ENCODE peak calls at places on chromosomes 3 and 15, in six cellular contexts. Q is fibroblast of lung, K is GM23248, R is IMR-90, N is OCI-LY7, W is GM12878. O is an unnamed sample. For H3K4me1, the result is how much of the 10 kb centered on the place peaks cover.

GRCh38 chr3:131912255-131912654 is 122.6 kb downstream of the CPNE4 start:
- DNase-seq in Q (no peak), K (no peak), R (no peak), N (no peak), W (no peak), O (no peak)

GRCh38 chr3:11168881-11169805 is 14.8 kb downstream of the HRH1 start:
- DNase-seq in Q (peak), K (no peak), R (peak), N (no peak), W (no peak), O (peak)

GRCh38 chr15:83283813-83284562 is 476 bp downstream of the BNC1 start:
- DNase-seq in Q (peak), K (peak), R (no peak), N (no peak), W (no peak), O (peak)

GRCh38 chr15:95097366-95097765 is 866.0 kb downstream of the MCTP2 start:
- DNase-seq in Q (no peak), K (no peak), R (no peak), N (no peak), W (no peak), O (no peak)

GRCh38 chr15:38481761-38482160 is 27.8 kb downstream of the FAM98B start:
- DNase-seq in Q (no peak), K (no peak), R (no peak), N (no peak), W (no peak), O (no peak)

GRCh38 chr3:31704651-31705179 is 172.0 kb downstream of the STT3B start:
- DNase-seq in Q (peak), K (peak), R (peak), N (no peak), W (no peak), O (peak)

GRCh38 chr3:55203006-55203405 is 275.1 kb upstream of the LRTM1 start:
- DNase-seq in Q (peak), K (peak), R (peak), N (no peak), W (no peak), O (no peak)

GRCh38 chr15:98856540-98856907 is 151.1 kb downstream of the PGPEP1L start:
- DNase-seq in Q (peak), K (peak), R (peak), N (no peak), W (no peak), O (peak)

GRCh38 chr3:111828506-111828905 is 30.6 kb upstream of the PHLDB2 start:
- DNase-seq in Q (no peak), K (no peak), R (no peak), N (no peak), W (no peak), O (no peak)

GRCh38 chr15:46280753-46281521 is 646.1 kb downstream of the SQOR start:
- DNase-seq in Q (no peak), K (no peak), R (no peak), N (peak), W (no peak), O (no peak)

GRCh38 chr15:49439678-49440375 is 16.8 kb downstream of the FGF7 start:
- DNase-seq in Q (no peak), K (peak), R (no peak), N (no peak), W (no peak), O (no peak)

GRCh38 chr3:139120336-139120971 is 75.8 kb upstream of the PRR23C start:
- DNase-seq in Q (peak), K (peak), R (peak), N (no peak), W (no peak), O (peak)

GRCh38 chr15:60370804-60371700 is 26.7 kb downstream of the ANXA2 start:
- DNase-seq in Q (peak), K (peak), R (peak), N (no peak), W (no peak), O (peak)

GRCh38 chr3:142958707-142959106 is 4.8 kb downstream of the PAQR9 start:
- DNase-seq in Q (no peak), K (peak), R (peak), N (no peak), W (no peak), O (peak)

GRCh38 chr3:42764115-42764514 is 8.9 kb downstream of the CCDC13 start:
- DNase-seq in Q (no peak), K (no peak), R (no peak), N (no peak), W (no peak), O (no peak)

GRCh38 chr15:82183121-82184031 is 79.2 kb downstream of the EFL1 start:
- DNase-seq in Q (peak), K (peak), R (peak), N (no peak), W (no peak), O (peak)

GRCh38 chr15:73386886-73387506 is 18.2 kb upstream of the HCN4 start:
- DNase-seq in Q (no peak), K (no peak), R (no peak), N (no peak), W (no peak), O (no peak)

GRCh38 chr3:5479229-5479799 is 291.8 kb downstream of the EDEM1 start:
- DNase-seq in Q (no peak), K (peak), R (no peak), N (no peak), W (no peak), O (no peak)

GRCh38 chr3:159586587-159587202 is 401.9 kb upstream of the IL12A start:
- DNase-seq in Q (peak), K (peak), R (peak), N (no peak), W (no peak), O (no peak)

GRCh38 chr3:11641316-11641682 is 2.4 kb downstream of the VGLL4 start:
- DNase-seq in Q (peak), K (peak), R (peak), N (no peak), W (no peak), O (peak)

GRCh38 chr3:123314409-123315270 is 112.9 kb downstream of the SEC22A start:
- DNase-seq in Q (no peak), K (no peak), R (no peak), N (peak), W (no peak), O (peak)

GRCh38 chr3:23864954-23865353 is 51.8 kb downstream of the NKIRAS1 start:
- DNase-seq in Q (no peak), K (no peak), R (no peak), N (no peak), W (no peak), O (no peak)

GRCh38 chr15:81497226-81497625 is 123.2 kb upstream of the TMC3 start:
- DNase-seq in Q (no peak), K (no peak), R (no peak), N (no peak), W (no peak), O (no peak)

GRCh38 chr15:99931703-99932603 is 198.7 kb upstream of the LYSMD4 start:
- DNase-seq in Q (no peak), K (peak), R (no peak), N (no peak), W (no peak), O (peak)

GRCh38 chr3:106913111-106913698 is 464.0 kb upstream of the CCDC54 start:
- DNase-seq in Q (no peak), K (no peak), R (peak), N (no peak), W (no peak), O (peak)

GRCh38 chr3:47577583-47578118 is 1.0 kb downstream of the CSPG5 start:
- DNase-seq in Q (no peak), K (peak), R (no peak), N (no peak), W (no peak), O (peak)

GRCh38 chr3:179355996-179356395 is 8.5 kb downstream of the MFN1 start:
- DNase-seq in Q (no peak), K (no peak), R (no peak), N (no peak), W (no peak), O (no peak)

GRCh38 chr15:26028086-26028740 is 165.1 kb upstream of the ATP10A start:
- DNase-seq in Q (no peak), K (peak), R (no peak), N (no peak), W (no peak), O (no peak)

GRCh38 chr3:188700497-188700896 is 471.3 kb upstream of the TPRG1 start:
- DNase-seq in Q (no peak), K (no peak), R (no peak), N (no peak), W (no peak), O (no peak)

DNA sequence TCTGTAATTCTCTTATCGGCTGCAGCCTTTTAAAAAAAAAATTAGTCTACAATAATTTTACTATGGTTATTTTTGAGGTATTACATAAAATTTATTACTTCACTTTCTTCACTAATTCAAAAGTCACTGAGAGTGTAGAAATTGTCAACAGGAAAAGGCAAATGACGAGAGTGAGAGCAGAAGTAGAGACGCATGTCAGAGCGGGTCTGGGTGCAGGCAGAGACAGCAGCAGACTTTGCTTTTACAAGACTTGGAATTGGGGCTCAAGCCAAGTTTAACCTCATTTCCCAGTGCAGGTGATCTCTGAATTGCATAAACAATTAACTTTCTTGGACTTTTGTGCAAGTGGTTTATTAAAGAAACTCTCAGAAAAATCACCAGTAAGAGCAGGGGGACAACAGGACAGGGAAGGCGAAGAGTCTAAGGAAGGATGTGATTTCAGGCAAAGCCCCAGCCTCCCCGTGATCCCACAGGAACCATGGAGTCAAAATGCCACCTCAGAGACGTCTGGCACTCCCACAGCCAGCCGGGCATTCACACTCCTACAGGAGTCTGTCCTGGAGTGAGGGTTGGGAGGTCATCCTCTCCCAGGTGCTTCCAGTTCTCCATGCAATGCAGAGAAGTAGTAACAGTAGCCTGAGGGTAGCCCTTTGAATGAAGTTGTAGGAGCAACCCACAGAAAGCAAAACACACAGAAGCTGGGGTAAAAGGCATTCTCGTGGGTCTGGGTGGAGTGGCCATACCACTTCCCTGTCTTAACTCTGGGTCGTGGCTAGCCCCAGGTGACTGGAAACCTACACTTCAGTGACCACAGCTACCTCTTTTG is 274.0 kb upstream of the TGFBR2 start:
- DNase-seq in Q (no peak), K (no peak), R (no peak), N (no peak), W (no peak), O (no peak)
- H2AFZ ChIP-seq in Q (no peak), K (peak), R (peak), N (no peak), W (no peak), O (peak)

DNA sequence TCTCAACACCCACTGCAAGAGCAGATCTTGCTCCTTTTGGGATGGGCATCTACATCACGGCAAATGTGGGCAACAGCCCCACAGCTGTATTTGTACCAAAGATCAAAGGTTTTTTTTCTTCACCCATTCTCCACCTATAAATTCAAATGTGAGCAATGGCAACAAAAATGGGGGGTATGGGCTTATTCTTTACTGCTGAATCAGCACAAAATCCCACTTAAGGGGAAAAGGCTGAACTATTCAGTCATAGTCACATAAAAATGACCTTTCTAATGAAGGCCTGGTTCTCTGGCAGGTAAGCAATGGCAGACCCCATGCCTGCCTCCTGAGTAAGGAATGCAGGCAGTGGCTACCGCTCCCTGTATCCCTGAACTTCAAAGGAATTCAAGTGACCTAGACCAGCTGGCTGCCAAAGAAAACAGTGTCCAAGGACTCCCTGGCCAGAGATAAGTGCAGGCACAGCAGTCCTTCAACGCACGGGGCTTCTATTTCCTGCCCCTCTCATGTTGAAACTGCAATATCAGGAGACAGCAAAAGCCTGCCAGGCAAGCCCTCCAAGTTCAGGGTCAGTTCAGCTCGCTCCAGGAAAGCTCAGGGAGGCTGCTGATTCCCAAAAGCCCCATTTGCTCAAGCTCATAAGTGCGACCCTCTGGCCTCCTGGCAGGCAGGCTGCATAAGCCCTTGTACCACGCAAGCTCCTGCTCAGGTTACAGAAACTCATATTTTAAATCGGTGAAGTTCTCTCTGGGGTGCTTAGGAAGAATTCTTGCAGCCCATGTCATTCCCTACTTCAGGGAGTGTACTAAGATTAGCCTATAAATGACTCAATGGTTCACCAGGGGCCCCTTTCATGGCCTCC is 134.1 kb downstream of the PDZRN3 start:
- DNase-seq in Q (peak), K (no peak), R (peak), N (no peak), W (no peak), O (peak)
- H3K27ac ChIP-seq in Q (no peak), K (no peak), R (no peak), N (no peak), W (no peak), O (peak)

DNA sequence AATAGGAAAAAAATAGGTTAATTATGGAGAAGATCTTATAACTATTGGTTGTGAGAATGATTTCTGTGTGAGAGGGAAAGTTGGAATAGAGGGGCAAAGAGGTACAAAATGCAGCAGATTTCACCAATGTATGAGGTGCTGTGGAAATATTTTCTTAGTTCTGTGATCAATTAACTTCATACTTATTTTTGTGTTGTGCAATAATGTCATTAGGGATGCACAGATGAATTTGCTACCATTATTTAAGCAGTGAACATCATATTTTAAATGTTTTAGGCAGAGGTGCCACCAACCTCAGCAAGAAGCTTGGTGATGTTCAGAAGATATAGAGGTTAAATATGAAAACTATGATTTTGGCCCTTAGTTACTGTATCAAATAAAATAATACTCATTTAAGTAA is 21.6 kb downstream of the MBNL1 start:
- DNase-seq in Q (no peak), K (no peak), R (no peak), N (no peak), W (no peak), O (no peak)
- H3K4me1 ChIP-seq in Q (under half), K (half or more), R (under half), N (half or more), W (under half), O (under half)

GRCh38 chr3:128524374-128525299 is 31.6 kb upstream of the GATA2 start:
- DNase-seq in Q (no peak), K (no peak), R (no peak), N (no peak), W (no peak), O (no peak)
- H2AFZ ChIP-seq in Q (no peak), K (no peak), R (no peak), N (no peak), W (no peak), O (no peak)

DNA sequence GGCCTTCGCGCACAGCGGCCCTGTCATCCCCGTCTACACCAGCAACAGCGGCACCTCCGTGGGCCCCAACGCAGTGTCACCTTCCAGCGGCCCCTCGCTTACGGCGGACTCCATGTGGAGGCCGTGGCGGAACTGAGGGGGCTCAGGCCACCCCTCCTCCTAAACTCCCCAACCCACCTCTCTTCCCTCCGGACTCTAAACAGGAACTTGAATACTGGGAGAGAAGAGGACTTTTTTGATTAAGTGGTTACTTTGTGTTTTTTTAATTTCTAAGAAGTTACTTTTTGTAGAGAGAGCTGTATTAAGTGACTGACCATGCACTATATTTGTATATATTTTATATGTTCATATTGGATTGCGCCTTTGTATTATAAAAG is 2.1 kb downstream of the HES1 start:
- DNase-seq in Q (no peak), K (no peak), R (no peak), N (no peak), W (no peak), O (no peak)
- H3K27ac ChIP-seq in Q (no peak), K (peak), R (no peak), N (no peak), W (no peak), O (peak)

GRCh38 chr15:90904746-90905145 is 1.6 kb downstream of the MAN2A2 start:
- DNase-seq in Q (no peak), K (no peak), R (no peak), N (no peak), W (no peak), O (peak)

GRCh38 chr15:90902996-90903732 is at the start of gene MAN2A2:
- DNase-seq in Q (peak), K (peak), R (peak), N (peak), W (no peak), O (peak)

GRCh38 chr15:90902656-90902995 is 476 bp upstream of the MAN2A2 start:
- DNase-seq in Q (no peak), K (peak), R (no peak), N (no peak), W (no peak), O (no peak)

GRCh38 chr15:90905306-90906180 is 2.4 kb downstream of the MAN2A2 start:
- DNase-seq in Q (no peak), K (no peak), R (no peak), N (no peak), W (no peak), O (peak)

GRCh38 chr15:90903733-90904536 is 833 bp downstream of the MAN2A2 start:
- DNase-seq in Q (no peak), K (no peak), R (no peak), N (no peak), W (no peak), O (peak)
- H3K4me1 ChIP-seq in Q (under half), K (under half), R (under half), N (under half), W (under half), O (under half)

O was measured in osteoblast.